ENCODE peak calls at places on chromosomes 13 and 19, in five cellular contexts. C, X, B, G and A are unnamed samples.

GRCh38 chr13:100203696-100204367 is 114.9 kb downstream of the PCCA start:
- DNase-seq in C (no peak), B (peak; percentile 78), X (no peak), G (no peak), A (no peak)

GRCh38 chr13:74187564-74187963 is 53.4 kb upstream of the KLF12 start:
- DNase-seq in C (no peak), G (no peak), B (peak; percentile 42), X (no peak), A (peak; percentile 25)

GRCh38 chr19:47582320-47582909 is 9.5 kb upstream of the ZNF541 start:
- DNase-seq in C (no peak), X (no peak), G (no peak), B (peak; percentile 85), A (no peak)

GRCh38 chr13:85148009-85148408 is 651.2 kb downstream of the SLITRK6 start:
- DNase-seq in X (no peak), C (no peak), B (no peak), G (no peak), A (peak; percentile 0)

GRCh38 chr13:50451609-50452008 is 391.9 kb downstream of the DLEU7 start:
- DNase-seq in B (no peak), G (no peak), C (no peak), X (no peak), A (no peak)

GRCh38 chr19:54458648-54459281 is 4.8 kb downstream of the LENG9 start:
- DNase-seq in B (no peak), C (no peak), G (no peak), X (no peak), A (no peak)

GRCh38 chr19:1172353-1173159 is 1.5 kb downstream of the SBNO2 start:
- DNase-seq in B (peak; percentile 48), C (peak; percentile 64), G (no peak), X (no peak), A (peak; percentile 54)

GRCh38 chr19:17334414-17335409 is at the start of gene ANO8:
- DNase-seq in G (peak; percentile 94), X (peak; percentile 91), C (peak; percentile 94), B (peak; percentile 99), A (peak; percentile 99)

GRCh38 chr19:33785795-33786194 is 10.9 kb upstream of the KCTD15 start:
- DNase-seq in B (peak; percentile 70), X (no peak), C (no peak), G (no peak), A (no peak)

GRCh38 chr19:13026478-13026999 is 31.3 kb downstream of the NFIX start:
- DNase-seq in B (peak; percentile 57), G (no peak), X (no peak), C (no peak), A (no peak)

GRCh38 chr19:16361254-16361653 is 36.6 kb downstream of the KLF2 start:
- DNase-seq in X (no peak), C (no peak), G (no peak), B (no peak), A (no peak)

GRCh38 chr19:33193864-33194362 is at the start of gene LRP3:
- DNase-seq in B (peak; percentile 11), C (peak; percentile 93), X (no peak), G (no peak), A (no peak)

GRCh38 chr19:49542446-49542845 is 14.6 kb downstream of the RCN3 start:
- DNase-seq in C (no peak), X (no peak), G (no peak), B (no peak), A (no peak)

GRCh38 chr13:81927347-81927746 is 1586.4 kb upstream of the SPRY2 start:
- DNase-seq in B (no peak), G (no peak), C (no peak), X (no peak), A (peak; percentile 4)

GRCh38 chr13:37995052-37995451 is 125.5 kb upstream of the TRPC4 start:
- DNase-seq in G (no peak), C (no peak), B (peak; percentile 0), X (no peak), A (no peak)

GRCh38 chr13:91567485-91568207 is 169.2 kb downstream of the GPC5 start:
- DNase-seq in X (no peak), G (no peak), B (no peak), C (no peak), A (no peak)

GRCh38 chr13:93364166-93364565 is 137.6 kb downstream of the GPC6 start:
- DNase-seq in C (no peak), B (peak; percentile 91), X (no peak), G (peak; percentile 45), A (no peak)

GRCh38 chr19:3516675-3517207 is 10.6 kb downstream of the FZR1 start:
- DNase-seq in C (peak; percentile 56), B (no peak), X (no peak), G (no peak), A (no peak)

GRCh38 chr13:99256709-99257108 is 1.5 kb downstream of the GPR18 start:
- DNase-seq in B (peak; percentile 58), G (no peak), X (no peak), C (no peak), A (no peak)

GRCh38 chr19:57192064-57192395 is 730 bp downstream of the ZNF264 start:
- DNase-seq in X (no peak), C (peak; percentile 33), B (peak; percentile 4), G (no peak), A (peak; percentile 40)

GRCh38 chr19:51480590-51480989 is 2.3 kb downstream of the CEACAM18 start:
- DNase-seq in B (no peak), G (peak; percentile 67), C (no peak), X (no peak), A (no peak)

GRCh38 chr13:74570834-74571233 is 436.6 kb upstream of the KLF12 start:
- DNase-seq in X (no peak), B (peak; percentile 43), C (no peak), G (no peak), A (no peak)

GRCh38 chr13:75635101-75635620 is 969 bp upstream of the LMO7 start:
- DNase-seq in G (no peak), B (no peak), X (no peak), C (no peak), A (no peak)

GRCh38 chr19:8592231-8593009 is 15.2 kb upstream of the MYO1F start:
- DNase-seq in G (peak; percentile 96), B (peak; percentile 95), X (peak; percentile 100), C (peak; percentile 98), A (peak; percentile 60)

GRCh38 chr13:89812856-89813255 is 1534.6 kb upstream of the MIR17HG start:
- DNase-seq in X (no peak), B (no peak), C (no peak), G (no peak), A (no peak)

GRCh38 chr13:31278874-31279273 is 79.1 kb downstream of the B3GLCT start:
- DNase-seq in X (no peak), C (no peak), B (no peak), G (no peak), A (no peak)

GRCh38 chr19:16355293-16356043 is 30.8 kb downstream of the KLF2 start:
- DNase-seq in C (no peak), X (no peak), B (no peak), G (peak; percentile 78), A (no peak)

GRCh38 chr19:38036707-38037106 is 129.7 kb downstream of the SIPA1L3 start:
- DNase-seq in G (no peak), C (no peak), B (no peak), X (no peak), A (no peak)

GRCh38 chr13:53159439-53159838 is 130.8 kb downstream of the OLFM4 start:
- DNase-seq in X (no peak), G (no peak), B (no peak), C (no peak), A (no peak)

GRCh38 chr13:96539791-96540190 is 449.9 kb downstream of the HS6ST3 start:
- DNase-seq in X (no peak), B (no peak), G (no peak), C (no peak), A (no peak)
- TF ChIP-seq RAD21 in X (no peak), B (no peak), G (no peak), C (no peak), A (no peak)

DNA sequence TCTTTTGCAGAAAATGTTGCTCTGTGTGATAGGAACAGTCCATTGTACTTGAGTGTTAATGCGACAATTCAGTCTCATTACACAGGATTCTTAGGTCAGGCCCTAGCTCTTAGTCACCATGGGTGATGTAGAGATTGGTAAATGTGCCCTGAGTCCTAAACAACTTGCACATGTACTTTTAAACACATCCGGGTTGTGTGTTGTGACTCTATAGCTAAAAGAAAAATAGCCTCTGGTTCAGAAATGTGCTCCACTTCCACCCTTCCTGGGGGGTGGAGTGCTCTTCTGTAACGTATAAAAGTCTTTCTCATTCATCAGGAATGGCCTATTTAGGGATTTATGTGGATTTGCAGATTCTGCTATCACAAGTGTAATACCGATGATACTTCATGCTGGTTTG is 5.2 kb downstream of the SPATA13 start:
- DNase-seq in G (no peak), B (peak; percentile 83), X (no peak), C (no peak), A (no peak)
- TF ChIP-seq RAD21 in G (no peak), B (no peak), X (no peak), C (no peak), A (no peak)

GRCh38 chr13:54486421-54487166 is 1458.0 kb downstream of the OLFM4 start:
- DNase-seq in G (no peak), B (no peak), X (no peak), C (no peak), A (no peak)
- TF ChIP-seq RAD21 in G (no peak), B (no peak), X (no peak), C (no peak), A (no peak)

GRCh38 chr13:41127746-41128145 is 4.9 kb downstream of the KBTBD6 start:
- DNase-seq in X (no peak), C (no peak), B (no peak), G (no peak), A (no peak)
- TF ChIP-seq RAD21 in X (no peak), C (no peak), B (no peak), G (no peak), A (no peak)

GRCh38 chr13:98144501-98145350 is 1.8 kb downstream of the FARP1 start:
- DNase-seq in G (no peak), C (peak; percentile 34), B (peak; percentile 77), X (no peak), A (no peak)

GRCh38 chr13:98141938-98142426 is 912 bp upstream of the FARP1 start:
- DNase-seq in B (no peak), C (peak; percentile 17), G (no peak), X (no peak), A (no peak)

GRCh38 chr13:98143601-98144500 is 957 bp downstream of the FARP1 start:
- DNase-seq in X (no peak), B (peak; percentile 44), C (peak; percentile 75), G (no peak), A (peak; percentile 9)

GRCh38 chr13:98142427-98143156 is at the start of gene FARP1:
- DNase-seq in C (peak; percentile 95), X (no peak), B (peak; percentile 65), G (peak; percentile 49), A (peak; percentile 48)

GRCh38 chr13:98143157-98143553 is 261 bp downstream of the FARP1 start:
- DNase-seq in X (no peak), B (no peak), C (peak; percentile 90), G (no peak), A (no peak)
- TF ChIP-seq RAD21 in X (no peak), B (no peak), C (no peak), G (no peak), A (no peak)

DNA sequence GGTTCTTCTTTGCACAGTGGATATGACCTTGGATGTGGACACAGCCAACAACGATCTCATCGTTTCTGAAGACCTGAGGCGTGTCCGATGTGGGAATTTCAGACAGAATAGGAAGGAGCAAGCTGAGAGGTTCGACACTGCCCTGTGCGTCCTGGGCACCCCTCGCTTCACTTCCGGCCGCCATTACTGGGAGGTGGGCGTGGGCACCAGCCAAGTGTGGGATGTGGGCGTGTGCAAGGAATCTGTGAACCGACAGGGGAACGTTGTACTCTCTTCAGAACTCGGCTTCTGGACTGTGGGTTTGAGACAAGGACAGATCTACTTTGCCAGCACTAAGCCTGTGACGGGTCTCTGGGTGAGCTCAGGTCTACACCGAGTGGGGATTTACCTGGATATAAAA is 9.4 kb downstream of the RFPL4AL1 start:
- DNase-seq in G (no peak), B (no peak), X (no peak), C (no peak), A (no peak)
- TF ChIP-seq RAD21 in G (no peak), B (no peak), X (no peak), C (no peak), A (no peak)